ENCODE peak calls at places on chromosomes 16 and 17, in seven cellular contexts. Q, I, P, E, K, D and R are unnamed samples.

GRCh38 chr17:17994271-17994670 is 21.6 kb downstream of the DRC3 start:
- DNase-seq in Q (peak; percentile 31), I (peak; percentile 58), P (no peak), E (no peak), K (no peak), D (peak; percentile 43), R (no peak)

GRCh38 chr16:86566966-86567700 is 504 bp downstream of the FOXC2 start:
- DNase-seq in Q (peak; percentile 68), I (peak; percentile 71), P (no peak), E (no peak), K (no peak), D (no peak), R (no peak)

GRCh38 chr16:88650749-88651275 is at the start of gene CYBA:
- DNase-seq in Q (peak; percentile 20), I (peak; percentile 98), P (peak; percentile 82), E (peak; percentile 91), K (peak; percentile 78), D (peak; percentile 83), R (peak; percentile 41)

GRCh38 chr16:4514606-4515005 is 24.0 kb downstream of the CDIP1 start:
- DNase-seq in Q (no peak), I (peak; percentile 77), P (no peak), E (no peak), K (no peak), D (no peak), R (no peak)

GRCh38 chr16:84593825-84594724 is 23.8 kb downstream of the COTL1 start:
- DNase-seq in Q (no peak), I (peak; percentile 97), P (no peak), E (peak; percentile 84), K (no peak), D (peak; percentile 78), R (no peak)

GRCh38 chr16:87541004-87541881 is 48.4 kb upstream of the ZCCHC14 start:
- DNase-seq in Q (no peak), I (no peak), P (no peak), E (peak; percentile 33), K (no peak), D (no peak), R (no peak)

GRCh38 chr16:85678016-85678415 is 10.7 kb downstream of the GINS2 start:
- DNase-seq in Q (no peak), I (peak; percentile 20), P (no peak), E (no peak), K (no peak), D (no peak), R (no peak)

GRCh38 chr16:10877472-10877946 is 507 bp downstream of the CIITA start:
- DNase-seq in Q (no peak), I (no peak), P (no peak), E (no peak), K (no peak), D (no peak), R (no peak)

GRCh38 chr17:16319969-16320368 is 33.3 kb downstream of the CENPV start:
- DNase-seq in Q (no peak), I (no peak), P (no peak), E (no peak), K (no peak), D (no peak), R (no peak)

GRCh38 chr17:39174907-39175694 is 9.1 kb upstream of the ARL5C start:
- DNase-seq in Q (peak; percentile 44), I (peak; percentile 92), P (peak; percentile 90), E (peak; percentile 78), K (peak; percentile 88), D (peak; percentile 81), R (peak; percentile 57)

GRCh38 chr17:82227629-82228277 is 1.1 kb upstream of the SLC16A3 start:
- DNase-seq in Q (no peak), I (peak; percentile 86), P (peak; percentile 70), E (no peak), K (no peak), D (no peak), R (no peak)

GRCh38 chr17:82229686-82230626 is 1.1 kb downstream of the SLC16A3 start:
- DNase-seq in Q (peak; percentile 31), I (peak; percentile 87), P (peak; percentile 78), E (peak; percentile 27), K (peak; percentile 70), D (no peak), R (no peak)

GRCh38 chr17:82228842-82229685 is at the start of gene SLC16A3:
- DNase-seq in Q (peak; percentile 51), I (peak; percentile 95), P (peak; percentile 83), E (peak; percentile 78), K (peak; percentile 78), D (peak; percentile 76), R (no peak)

GRCh38 chr17:82226809-82227628 is 1.8 kb upstream of the SLC16A3 start:
- DNase-seq in Q (no peak), I (peak; percentile 78), P (peak; percentile 64), E (no peak), K (no peak), D (no peak), R (no peak)

DNA sequence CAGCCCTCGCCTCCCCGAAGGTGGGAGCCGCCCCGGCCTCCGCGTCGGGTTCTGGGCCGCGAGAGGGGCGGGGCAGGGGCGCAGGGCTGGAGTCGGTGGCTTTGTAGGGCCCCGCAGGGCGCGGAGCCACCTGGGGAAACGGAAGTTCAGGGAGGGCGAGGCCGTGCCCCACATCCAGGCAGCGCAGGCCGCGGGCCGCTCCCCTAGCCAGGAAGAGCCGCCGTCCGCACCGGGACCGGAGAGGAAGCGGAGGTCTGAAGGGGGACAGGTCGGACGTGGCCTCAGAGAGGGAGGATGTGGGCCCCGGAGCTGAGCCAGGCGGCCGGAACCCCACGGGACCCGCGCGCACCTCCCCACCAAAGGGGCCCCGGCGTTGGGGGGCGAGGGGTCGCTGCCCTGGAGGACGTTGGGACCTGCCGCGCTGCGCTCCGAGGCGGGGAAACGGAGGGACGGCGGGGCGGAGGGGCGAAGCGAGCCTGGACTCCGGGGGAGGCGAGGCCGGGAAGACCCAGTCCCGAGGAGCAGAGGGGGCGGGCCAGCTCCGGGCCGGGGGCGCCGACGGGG is 482 bp upstream of the SLC16A3 start:
- DNase-seq in Q (peak; percentile 31), I (peak; percentile 97), P (peak; percentile 80), E (peak; percentile 80), K (no peak), D (peak; percentile 72), R (no peak)
- TF ChIP-seq POLR2A in Q (no peak), I (peak; percentile 24), P (no peak), E (peak; percentile 84), K (no peak), D (no peak), R (peak; percentile 46)

GRCh38 chr16:75107505-75107904 is 9.1 kb downstream of the LDHD start:
- DNase-seq in Q (no peak), I (peak; percentile 69), P (no peak), E (no peak), K (peak; percentile 58), D (no peak), R (no peak)

GRCh38 chr16:75103994-75104393 is 12.6 kb downstream of the LDHD start:
- DNase-seq in Q (no peak), I (no peak), P (no peak), E (no peak), K (no peak), D (no peak), R (no peak)

GRCh38 chr16:75106351-75107274 is 10.0 kb downstream of the LDHD start:
- DNase-seq in Q (no peak), I (peak; percentile 70), P (peak; percentile 59), E (no peak), K (peak; percentile 51), D (no peak), R (no peak)

GRCh38 chr16:75104836-75105235 is 11.7 kb downstream of the LDHD start:
- DNase-seq in Q (no peak), I (peak; percentile 71), P (peak; percentile 69), E (no peak), K (peak; percentile 58), D (no peak), R (no peak)

DNA sequence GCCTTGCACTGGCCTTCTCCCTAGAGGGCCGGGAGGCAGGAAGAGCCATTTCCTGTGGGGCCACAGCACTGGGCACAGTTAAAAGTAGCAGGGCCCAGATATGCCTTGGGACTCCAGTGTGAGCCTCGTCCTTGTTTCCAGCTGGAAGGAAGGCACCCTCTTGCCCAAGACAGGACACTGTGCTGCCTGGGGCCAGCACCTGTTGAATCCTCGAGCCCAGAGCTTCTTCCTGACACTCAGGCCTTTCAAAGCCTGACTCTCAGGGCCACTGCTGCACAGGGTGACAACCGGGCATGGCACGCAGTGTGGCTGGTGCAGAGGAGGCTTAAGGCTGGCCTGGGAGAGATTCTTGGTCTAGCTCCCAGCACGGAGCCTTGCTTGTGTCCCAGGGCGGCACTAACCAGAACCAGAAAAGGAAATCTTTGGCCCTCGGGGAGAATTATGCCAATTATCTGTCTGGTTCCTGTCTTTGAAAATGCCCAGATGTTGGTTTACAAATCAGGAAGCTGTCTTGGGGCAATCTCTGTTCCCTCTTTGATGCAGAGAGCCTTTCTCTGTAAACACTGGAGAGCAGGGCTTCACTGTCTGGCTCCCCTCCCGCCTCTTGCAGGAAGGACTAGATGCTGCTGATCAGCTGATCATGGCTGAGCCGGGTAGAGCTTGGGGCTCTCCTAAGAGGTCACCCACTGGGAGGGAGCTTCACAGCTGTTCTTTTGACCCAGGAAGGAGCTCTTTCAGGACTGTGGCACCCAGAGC is 11.1 kb downstream of the LDHD start:
- DNase-seq in Q (no peak), I (peak; percentile 78), P (peak; percentile 97), E (peak; percentile 62), K (peak; percentile 69), D (no peak), R (no peak)
- TF ChIP-seq POLR2AphosphoS5 in Q (no peak), I (peak; percentile 6), P (peak; percentile 93), E (peak; percentile 72), K (no peak), D (peak; percentile 32), R (no peak)

DNA sequence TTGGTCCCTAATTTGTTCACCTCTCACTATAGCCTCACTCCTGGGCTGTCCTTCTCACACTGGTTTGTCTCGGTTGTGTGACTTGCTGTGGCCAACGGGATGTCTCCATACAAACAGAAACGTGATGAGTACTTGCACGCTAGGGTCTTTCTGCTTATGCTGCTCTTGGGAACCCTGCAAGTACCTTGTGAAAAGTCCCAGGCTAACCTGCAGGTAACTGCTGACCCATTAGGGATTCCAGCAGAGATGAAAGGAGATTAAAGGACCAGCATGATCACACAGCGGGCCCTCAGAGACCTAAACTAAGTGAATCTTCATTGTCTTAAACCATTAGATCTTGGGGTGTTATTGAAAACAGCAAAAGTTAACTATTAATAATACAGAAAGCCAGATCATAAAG is 562.8 kb upstream of the GOT2 start:
- DNase-seq in Q (no peak), I (no peak), P (no peak), E (no peak), K (no peak), D (no peak), R (no peak)
- H3K4me3 ChIP-seq in Q (no peak overlapping the region), I (no peak overlapping the region), P (no peak overlapping the region), E (no peak overlapping the region), K (no peak overlapping the region), D (no peak overlapping the region), R (no peak overlapping the region)

GRCh38 chr17:77282524-77283515 is 142.1 kb downstream of the SEC14L1 start:
- DNase-seq in Q (no peak), I (no peak), P (peak; percentile 63), E (peak; percentile 66), K (no peak), D (peak; percentile 80), R (peak; percentile 44)

GRCh38 chr17:77281904-77282367 is 141.2 kb downstream of the SEC14L1 start:
- DNase-seq in Q (no peak), I (no peak), P (no peak), E (peak; percentile 72), K (no peak), D (peak; percentile 65), R (no peak)

GRCh38 chr17:77280304-77280910 is 139.6 kb downstream of the SEC14L1 start:
- DNase-seq in Q (peak; percentile 53), I (no peak), P (no peak), E (peak; percentile 65), K (no peak), D (no peak), R (no peak)

GRCh38 chr17:77281024-77281903 is 140.5 kb downstream of the SEC14L1 start:
- DNase-seq in Q (no peak), I (peak; percentile 90), P (peak; percentile 76), E (peak; percentile 73), K (no peak), D (peak; percentile 74), R (peak; percentile 69)

GRCh38 chr17:77279448-77280303 is 138.9 kb downstream of the SEC14L1 start:
- DNase-seq in Q (no peak), I (no peak), P (no peak), E (peak; percentile 29), K (no peak), D (peak; percentile 44), R (no peak)
- TF ChIP-seq POLR2A in Q (no peak), I (no peak), P (no peak), E (no peak), K (no peak), D (no peak), R (no peak)